ENCODE peak calls at places on chromosomes 12 and 14, in nine cellular contexts. L, J, P, Z, B, D, T, R and X are unnamed samples.

GRCh38 chr12:124475295-124476010 is 92.0 kb downstream of the NCOR2 start:
- DNase-seq in L (no peak), J (no peak), P (peak), Z (no peak), B (no peak), D (no peak), T (no peak), R (no peak), X (no peak)

GRCh38 chr14:92135269-92135668 is 13.5 kb downstream of the CPSF2 start:
- DNase-seq in L (no peak), J (peak), P (no peak), Z (no peak), B (peak), D (no peak), T (peak), R (no peak), X (no peak)

GRCh38 chr12:89709157-89709993 is 737 bp upstream of the ATP2B1 start:
- DNase-seq in L (peak), J (peak), P (peak), Z (peak), B (peak), D (peak), T (peak), R (peak), X (peak)

GRCh38 chr12:28936221-28936620 is 212.9 kb upstream of the FAR2 start:
- DNase-seq in L (no peak), J (no peak), P (no peak), Z (no peak), B (no peak), D (no peak), T (no peak), R (no peak), X (no peak)

GRCh38 chr12:95611676-95612309 is 60.5 kb upstream of the USP44 start:
- DNase-seq in L (no peak), J (no peak), P (no peak), Z (no peak), B (no peak), D (no peak), T (peak), R (no peak), X (no peak)

GRCh38 chr14:88029500-88029899 is 24.6 kb downstream of the GPR65 start:
- DNase-seq in L (no peak), J (no peak), P (no peak), Z (no peak), B (no peak), D (no peak), T (no peak), R (no peak), X (no peak)

GRCh38 chr12:97016163-97016562 is 109.1 kb downstream of the NEDD1 start:
- DNase-seq in L (no peak), J (no peak), P (no peak), Z (no peak), B (no peak), D (no peak), T (no peak), R (no peak), X (no peak)

GRCh38 chr12:23760495-23760894 is 189.0 kb downstream of the SOX5 start:
- DNase-seq in L (no peak), J (no peak), P (no peak), Z (no peak), B (peak), D (no peak), T (no peak), R (no peak), X (no peak)

GRCh38 chr14:52536269-52536668 is 16.0 kb downstream of the TXNDC16 start:
- DNase-seq in L (no peak), J (no peak), P (no peak), Z (no peak), B (no peak), D (no peak), T (no peak), R (no peak), X (no peak)

GRCh38 chr12:49415426-49416040 is 48.3 kb downstream of the SPATS2 start:
- DNase-seq in L (no peak), J (no peak), P (no peak), Z (no peak), B (no peak), D (no peak), T (no peak), R (no peak), X (no peak)

GRCh38 chr12:17035372-17035771 is 429.4 kb upstream of the LMO3 start:
- DNase-seq in L (no peak), J (no peak), P (no peak), Z (no peak), B (no peak), D (no peak), T (no peak), R (no peak), X (no peak)

GRCh38 chr12:130254476-130255276 is 83.0 kb upstream of the PIWIL1 start:
- DNase-seq in L (no peak), J (no peak), P (no peak), Z (no peak), B (no peak), D (no peak), T (no peak), R (no peak), X (no peak)

GRCh38 chr12:51751657-51752056 is 96.9 kb downstream of the FIGNL2 start:
- DNase-seq in L (no peak), J (no peak), P (peak), Z (no peak), B (no peak), D (no peak), T (no peak), R (no peak), X (no peak)

GRCh38 chr14:104147346-104148125 is 9.1 kb downstream of the KIF26A start:
- DNase-seq in L (peak), J (no peak), P (no peak), Z (peak), B (no peak), D (no peak), T (no peak), R (no peak), X (no peak)

DNA sequence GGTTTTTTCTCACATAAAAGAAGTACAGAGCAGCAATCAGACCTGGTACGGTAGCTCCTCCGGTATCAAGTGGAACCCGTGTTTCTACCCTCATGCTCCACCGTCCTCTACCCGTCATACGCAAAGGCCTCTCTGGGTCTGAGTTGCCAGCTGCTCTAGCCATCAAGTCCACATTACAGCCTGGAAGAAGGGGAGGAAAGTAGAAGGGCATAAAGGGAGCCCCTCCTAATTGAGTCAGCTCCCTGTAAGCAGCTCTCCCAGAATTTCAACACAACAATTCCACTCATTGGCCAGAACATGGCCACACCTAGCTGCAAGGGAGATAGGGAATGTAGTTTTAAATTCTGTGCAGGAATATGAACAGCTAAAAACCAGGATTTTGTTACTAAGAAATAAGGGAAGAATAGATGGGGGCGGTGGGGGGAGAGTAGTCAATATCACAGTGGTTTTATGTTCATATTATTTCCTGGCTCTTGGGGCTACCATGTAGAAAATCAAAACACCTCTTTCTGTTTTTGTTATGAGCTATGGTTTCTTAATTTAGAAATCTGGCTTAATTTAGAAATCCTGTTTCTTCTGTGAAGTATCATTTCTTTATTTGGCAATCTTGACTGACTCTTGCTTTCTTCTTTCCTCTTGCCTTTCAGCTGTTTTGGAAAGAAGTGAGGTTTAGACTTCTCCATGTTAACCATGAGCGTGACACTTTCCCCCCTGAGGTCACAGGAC is 103.9 kb downstream of the AKAP6 start:
- DNase-seq in L (no peak), J (no peak), P (no peak), Z (no peak), B (no peak), D (no peak), T (peak), R (no peak), X (no peak)
- TF ChIP-seq CTCF in L (no peak), J (no peak), P (no peak), Z (no peak), B (no peak), D (no peak), T (no peak), R (no peak), X (no peak)

DNA sequence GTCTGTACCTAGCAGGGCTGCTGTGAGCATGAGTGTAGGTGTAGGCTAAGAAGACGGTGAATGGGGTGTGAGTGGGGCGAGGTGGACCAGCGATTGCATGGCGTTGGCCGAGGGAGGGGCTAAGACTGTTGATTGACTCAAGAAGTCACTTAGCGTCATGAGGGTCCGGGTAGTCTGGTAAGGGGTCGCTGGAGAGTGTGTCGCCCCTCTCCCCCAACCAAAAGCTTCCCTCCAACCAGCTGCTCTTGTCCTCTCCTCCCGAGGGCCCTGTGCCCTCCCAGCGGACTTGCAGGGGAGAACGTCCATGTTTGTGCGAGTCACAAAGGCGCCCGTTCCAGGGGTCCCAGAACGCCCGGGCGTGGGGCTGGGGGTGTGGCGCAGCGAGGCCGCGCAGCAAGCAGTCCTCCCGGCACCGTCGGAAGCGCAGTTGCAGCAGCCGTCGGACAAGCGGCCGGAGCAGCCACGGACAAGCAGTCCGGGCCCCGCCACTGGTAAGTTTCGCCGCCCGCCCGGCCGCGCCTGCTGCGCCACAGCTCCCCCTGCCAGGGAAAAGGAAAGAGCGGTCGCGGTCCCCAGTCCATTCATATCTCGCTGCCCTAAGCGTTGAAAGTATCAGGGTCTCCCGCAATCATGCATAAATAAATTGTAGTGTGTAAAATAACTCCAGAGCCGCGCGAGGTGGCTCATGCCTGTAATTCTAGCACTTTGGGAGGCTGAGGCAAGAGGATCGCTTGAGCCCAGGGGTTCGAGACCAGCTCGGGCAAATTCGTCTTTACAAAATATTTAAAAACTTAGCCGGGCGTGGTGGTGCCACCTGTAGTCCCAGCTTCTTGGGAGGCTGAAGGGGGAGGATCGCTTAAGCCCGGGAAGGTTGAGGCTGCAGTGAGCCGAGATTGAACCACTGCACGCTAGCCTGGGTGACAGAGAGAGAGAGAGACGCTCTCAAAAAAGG is at the start of gene CCDC63:
- DNase-seq in L (peak), J (no peak), P (peak), Z (peak), B (peak), D (peak), T (peak), R (peak), X (no peak)
- TF ChIP-seq CTCF in L (peak), J (no peak), P (no peak), Z (peak), B (peak), D (peak), T (peak), R (no peak), X (peak)

GRCh38 chr14:51094282-51094821 is 553 bp downstream of the TRIM9 start:
- DNase-seq in L (peak), J (no peak), P (no peak), Z (peak), B (no peak), D (peak), T (no peak), R (peak), X (no peak)

GRCh38 chr14:51095854-51096823 is 1.2 kb upstream of the TRIM9 start:
- DNase-seq in L (no peak), J (peak), P (peak), Z (peak), B (peak), D (peak), T (peak), R (no peak), X (no peak)

GRCh38 chr14:51092965-51093364 is 1.9 kb downstream of the TRIM9 start:
- DNase-seq in L (no peak), J (no peak), P (no peak), Z (no peak), B (no peak), D (no peak), T (no peak), R (no peak), X (no peak)

GRCh38 chr14:51094901-51095853 is at the start of gene TRIM9:
- DNase-seq in L (peak), J (peak), P (peak), Z (peak), B (peak), D (peak), T (peak), R (peak), X (peak)

DNA sequence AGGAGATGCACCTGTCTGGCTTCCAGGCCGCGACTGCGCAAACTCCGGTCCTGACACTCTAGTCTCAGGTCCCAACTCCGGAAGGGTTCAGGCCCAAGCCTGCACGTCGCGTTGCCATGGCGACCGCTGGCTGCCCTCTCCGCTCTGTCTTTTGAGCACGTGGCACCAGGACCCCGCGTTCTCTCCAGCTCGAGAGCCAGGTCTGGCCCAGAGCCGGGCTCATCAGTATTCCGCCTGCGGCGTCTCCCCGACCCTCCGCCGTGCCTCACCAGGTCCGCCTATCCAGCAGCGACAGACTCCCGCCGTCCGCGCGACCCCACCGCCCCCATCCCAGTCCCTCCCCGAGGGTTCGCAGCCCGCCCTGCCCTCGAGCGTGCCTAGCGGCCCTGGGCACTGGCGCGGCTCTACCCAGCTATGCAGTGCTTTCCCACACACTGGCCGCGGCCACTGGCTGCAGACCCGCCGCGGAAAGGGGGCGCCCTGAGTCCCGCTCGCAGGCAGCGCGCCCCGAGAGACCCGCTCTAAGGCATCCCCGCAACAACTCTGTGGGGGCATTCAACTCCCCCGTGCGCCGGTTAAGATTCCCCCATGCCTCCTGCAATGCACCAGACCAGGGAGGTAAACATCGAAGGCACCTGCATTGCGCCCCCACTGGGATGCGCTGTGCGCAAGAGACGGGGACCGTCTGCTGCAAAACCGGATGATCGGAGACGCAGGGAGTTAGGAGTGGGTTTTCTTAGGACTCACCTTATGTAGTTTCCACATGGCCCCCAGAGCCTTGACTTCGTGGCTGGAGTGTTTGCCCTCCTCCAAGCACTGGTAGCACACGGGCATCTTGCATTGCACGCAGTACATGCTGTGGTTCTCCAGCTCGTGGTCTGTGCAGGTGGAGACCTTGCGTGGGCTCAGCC is 1.3 kb downstream of the TRIM9 start:
- DNase-seq in L (no peak), J (no peak), P (no peak), Z (peak), B (peak), D (peak), T (peak), R (peak), X (no peak)
- TF ChIP-seq CTCF in L (no peak), J (no peak), P (no peak), Z (peak), B (peak), D (no peak), T (peak), R (no peak), X (peak)

GRCh38 chr14:58469309-58469708 is 41.8 kb downstream of the KIAA0586 start:
- DNase-seq in L (no peak), J (no peak), P (no peak), Z (no peak), B (no peak), D (no peak), T (no peak), R (no peak), X (no peak)

GRCh38 chr14:58465425-58465824 is 37.9 kb downstream of the KIAA0586 start:
- DNase-seq in L (no peak), J (peak), P (no peak), Z (no peak), B (peak), D (no peak), T (peak), R (no peak), X (no peak)

GRCh38 chr14:58464652-58465051 is 37.1 kb downstream of the KIAA0586 start:
- DNase-seq in L (no peak), J (no peak), P (no peak), Z (no peak), B (no peak), D (no peak), T (peak), R (no peak), X (no peak)

GRCh38 chr14:58466459-58466858 is 38.9 kb downstream of the KIAA0586 start:
- DNase-seq in L (no peak), J (no peak), P (no peak), Z (no peak), B (no peak), D (no peak), T (no peak), R (no peak), X (no peak)

GRCh38 chr14:58467575-58467974 is 40.1 kb downstream of the KIAA0586 start:
- DNase-seq in L (no peak), J (no peak), P (no peak), Z (no peak), B (no peak), D (no peak), T (no peak), R (no peak), X (no peak)
- TF ChIP-seq CTCF in L (no peak), J (no peak), P (no peak), Z (no peak), B (no peak), D (no peak), T (no peak), R (no peak), X (no peak)

GRCh38 chr12:38389581-38389980 is 73.0 kb downstream of the ALG10B start:
- DNase-seq in L (no peak), J (no peak), P (no peak), Z (no peak), B (no peak), D (no peak), T (peak), R (no peak), X (no peak)

GRCh38 chr12:38385492-38385864 is 68.9 kb downstream of the ALG10B start:
- DNase-seq in L (no peak), J (peak), P (no peak), Z (no peak), B (no peak), D (no peak), T (peak), R (no peak), X (no peak)

GRCh38 chr12:38386238-38386985 is 69.8 kb downstream of the ALG10B start:
- DNase-seq in L (no peak), J (peak), P (no peak), Z (no peak), B (no peak), D (no peak), T (peak), R (no peak), X (no peak)

DNA sequence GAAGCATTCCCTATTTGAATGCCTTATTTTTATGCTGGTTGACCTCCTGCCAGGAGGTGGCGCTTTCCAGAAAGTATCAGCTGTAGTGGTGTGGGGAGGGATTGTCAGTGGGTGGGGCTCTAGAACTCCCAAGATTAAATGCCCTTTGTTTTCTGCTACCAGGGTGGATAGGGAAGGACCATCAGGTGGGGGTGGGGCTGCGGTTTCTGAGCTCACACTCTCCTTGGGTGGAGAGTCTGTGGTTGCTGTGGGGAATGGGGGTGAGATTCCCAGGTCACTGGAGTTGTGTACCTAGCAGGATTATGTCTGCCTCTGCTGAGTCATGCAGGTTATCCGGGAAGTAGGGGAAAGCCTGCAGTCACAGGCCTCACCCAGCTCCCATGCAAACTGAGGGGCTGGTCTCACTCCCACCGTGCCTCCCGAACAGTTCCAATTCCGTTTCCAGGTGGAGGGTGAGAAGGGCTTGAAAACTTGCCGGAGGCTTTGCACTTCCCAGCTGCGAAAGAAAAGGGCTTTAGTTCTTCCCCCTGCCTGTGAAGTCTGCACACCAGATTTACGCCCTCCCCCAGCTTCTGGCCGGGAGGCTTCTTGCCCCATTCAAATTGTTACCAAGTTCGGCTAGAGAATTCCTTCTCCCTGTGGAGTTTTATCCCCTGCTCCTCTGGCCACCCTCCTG is 68.4 kb downstream of the ALG10B start:
- DNase-seq in L (peak), J (peak), P (no peak), Z (peak), B (no peak), D (no peak), T (peak), R (no peak), X (no peak)
- TF ChIP-seq CTCF in L (no peak), J (peak), P (no peak), Z (no peak), B (no peak), D (no peak), T (peak), R (peak), X (no peak)

DNA sequence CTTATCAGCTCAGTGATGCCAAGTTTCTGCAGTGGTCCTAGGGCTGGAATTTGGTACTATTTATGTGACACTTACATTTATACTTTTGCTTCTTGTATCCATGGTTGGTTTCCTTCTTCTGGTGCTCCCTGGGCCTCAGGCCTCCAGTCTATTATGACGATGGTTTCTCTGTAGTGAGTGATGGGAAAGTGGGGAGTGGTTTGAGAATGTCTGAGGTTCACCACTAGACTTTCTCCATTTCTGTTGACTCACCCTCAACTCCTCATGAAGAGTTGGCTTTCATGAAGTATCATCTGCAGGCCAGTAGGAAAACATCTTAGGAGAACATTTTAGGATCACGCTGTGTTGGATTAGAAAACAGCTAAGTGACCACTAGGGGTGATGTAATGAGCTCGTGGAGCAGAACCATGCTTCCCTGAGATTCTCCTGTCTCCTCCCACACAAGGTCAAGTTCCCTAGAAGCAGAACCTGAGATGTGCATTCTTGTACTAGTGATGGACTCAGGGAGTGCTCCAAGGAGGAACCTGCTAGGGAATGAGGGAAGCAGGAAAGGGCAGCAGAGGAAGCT is 32.1 kb downstream of the RPH3A start:
- DNase-seq in L (no peak), J (no peak), P (no peak), Z (no peak), B (no peak), D (no peak), T (no peak), R (no peak), X (no peak)
- TF ChIP-seq CTCF in L (no peak), J (no peak), P (no peak), Z (no peak), B (no peak), D (no peak), T (no peak), R (peak), X (no peak)

GRCh38 chr12:64894827-64895475 is 70.5 kb downstream of the TBC1D30 start:
- DNase-seq in L (no peak), J (no peak), P (no peak), Z (no peak), B (peak), D (no peak), T (peak), R (no peak), X (no peak)
- TF ChIP-seq CTCF in L (no peak), J (no peak), P (no peak), Z (no peak), B (no peak), D (no peak), T (no peak), R (no peak), X (no peak)